ENCODE peak calls at places on chromosomes 12 and 14, in five cellular contexts. Y is PC-3, I is substantia nigra, W is astrocyte of the hippocampus, L is astrocyte of the cerebellum. J is an unnamed sample.

GRCh38 chr12:122979908-122980191 is 631 bp upstream of the ARL6IP4 start:
- DNase-seq in Y (no peak), I (no peak), W (no peak), L (no peak), J (no peak)

GRCh38 chr14:78202976-78203375 is 32.8 kb downstream of the NRXN3 start:
- DNase-seq in Y (peak), I (no peak), W (no peak), L (no peak), J (no peak)

GRCh38 chr12:119869720-119870119 is 7.4 kb downstream of the CIT start:
- DNase-seq in Y (peak), I (no peak), W (peak), L (peak), J (peak)

GRCh38 chr14:53002576-53002975 is 51.7 kb upstream of the FERMT2 start:
- DNase-seq in Y (no peak), I (no peak), W (no peak), L (no peak), J (peak)

GRCh38 chr14:23183479-23183878 is at the start of gene SLC7A8:
- DNase-seq in Y (peak), I (peak), W (peak), L (no peak), J (no peak)

GRCh38 chr12:63845726-63846125 is 1.2 kb downstream of the SRGAP1 start:
- DNase-seq in Y (peak), I (no peak), W (peak), L (no peak), J (peak)

GRCh38 chr12:106791531-106791930 is 17.0 kb downstream of the RIC8B start:
- DNase-seq in Y (no peak), I (no peak), W (peak), L (peak), J (no peak)

GRCh38 chr14:78164226-78164853 is 5.8 kb upstream of the NRXN3 start:
- DNase-seq in Y (peak), I (peak), W (peak), L (no peak), J (no peak)